ENCODE peak calls at places on chromosome 11, in four cellular contexts. R, K, W and F are unnamed samples.

GRCh38 chr11:118892515-118892914 is 8.8 kb downstream of the CXCR5 start:
- DNase-seq in K (peak), R (no peak), W (no peak), F (no peak)

GRCh38 chr11:134958336-134958640 is 546.2 kb upstream of the B3GAT1 start:
- DNase-seq in W (no peak), R (no peak), K (no peak), F (no peak)

GRCh38 chr11:17906436-17906835 is 106.4 kb downstream of the SERGEF start:
- DNase-seq in R (no peak), W (no peak), K (peak), F (no peak)

GRCh38 chr11:65132988-65133700 is 1.2 kb downstream of the SYVN1 start:
- DNase-seq in R (no peak), K (peak), W (peak), F (no peak)

GRCh38 chr11:116162541-116163230 is 610.1 kb downstream of the BUD13 start:
- DNase-seq in W (no peak), R (no peak), K (peak), F (no peak)

GRCh38 chr11:103325686-103326069 is 216.5 kb downstream of the DYNC2H1 start:
- DNase-seq in R (no peak), W (no peak), K (no peak), F (no peak)

GRCh38 chr11:121354192-121354591 is 61.6 kb downstream of the SC5D start:
- DNase-seq in K (no peak), R (no peak), W (no peak), F (no peak)

GRCh38 chr11:47977651-47978050 is 2.7 kb upstream of the PTPRJ start:
- DNase-seq in W (no peak), R (no peak), K (no peak), F (no peak)

GRCh38 chr11:114171257-114172054 is 111.9 kb downstream of the ZBTB16 start:
- DNase-seq in R (peak), W (no peak), K (no peak), F (no peak)

GRCh38 chr11:56905936-56906335 is 82.8 kb upstream of the OR5AK2 start:
- DNase-seq in K (no peak), R (no peak), W (no peak), F (no peak)

GRCh38 chr11:44793350-44794090 is 66.8 kb downstream of the TSPAN18 start:
- DNase-seq in R (peak), K (no peak), W (no peak), F (peak)

GRCh38 chr11:69277074-69277809 is 16.7 kb upstream of the MYEOV start:
- DNase-seq in K (no peak), W (no peak), R (no peak), F (no peak)

GRCh38 chr11:124569697-124570096 is at the start of gene OR8A1:
- DNase-seq in R (no peak), W (no peak), K (no peak), F (no peak)

GRCh38 chr11:107783121-107783520 is 71.3 kb upstream of the SLN start:
- DNase-seq in K (no peak), R (no peak), W (no peak), F (no peak)

GRCh38 chr11:8230178-8230859 is 33.4 kb downstream of the LMO1 start:
- DNase-seq in W (no peak), K (no peak), R (no peak), F (no peak)

GRCh38 chr11:93542753-93543246 is 391 bp downstream of the SMCO4 start:
- DNase-seq in W (peak), K (no peak), R (no peak), F (peak)

GRCh38 chr11:2511421-2512369 is 66.9 kb downstream of the KCNQ1 start:
- DNase-seq in R (no peak), K (no peak), W (no peak), F (peak)

GRCh38 chr11:44940424-44940823 is 10.3 kb downstream of the TP53I11 start:
- DNase-seq in W (no peak), K (no peak), R (no peak), F (no peak)

GRCh38 chr11:95641506-95641905 is 148.1 kb downstream of the FAM76B start:
- DNase-seq in R (no peak), W (no peak), K (no peak), F (no peak)

GRCh38 chr11:128323381-128323780 is 264.0 kb downstream of the ETS1 start:
- DNase-seq in W (no peak), K (no peak), R (peak), F (peak)

GRCh38 chr11:71354394-71355105 is 93.6 kb downstream of the DHCR7 start:
- DNase-seq in R (no peak), W (no peak), K (no peak), F (no peak)